ENCODE peak calls at places on chromosomes 2 and 18, in six cellular contexts. Q is mammary epithelial cell, C is foreskin keratinocyte, B is cardiac fibroblast, A is HCT116, T is GM20000. U is an unnamed sample.

GRCh38 chr2:45382744-45383143 is 228.3 kb downstream of the SRBD1 start:
- DNase-seq in Q (peak), C (peak), B (peak), A (no peak), T (no peak), U (peak)

GRCh38 chr18:26332991-26333390 is 106.7 kb downstream of the TAF4B start:
- DNase-seq in Q (no peak), C (no peak), B (no peak), A (no peak), T (no peak), U (no peak)

GRCh38 chr2:9528036-9528787 is 27.4 kb downstream of the ADAM17 start:
- DNase-seq in Q (no peak), C (no peak), B (no peak), A (no peak), T (no peak), U (no peak)

GRCh38 chr2:199259671-199260070 is 198.1 kb downstream of the SATB2 start:
- DNase-seq in Q (no peak), C (no peak), B (no peak), A (no peak), T (no peak), U (no peak)

GRCh38 chr2:63009490-63009889 is 41.1 kb upstream of the OTX1 start:
- DNase-seq in Q (no peak), C (no peak), B (no peak), A (no peak), T (no peak), U (no peak)

GRCh38 chr2:163264376-163264775 is 425.8 kb upstream of the KCNH7 start:
- DNase-seq in Q (peak), C (peak), B (peak), A (no peak), T (no peak), U (no peak)

GRCh38 chr2:43082111-43082877 is 144.1 kb downstream of the ZFP36L2 start:
- DNase-seq in Q (peak), C (peak), B (peak), A (no peak), T (no peak), U (peak)

GRCh38 chr2:149329068-149329467 is 1.3 kb upstream of the LYPD6 start:
- DNase-seq in Q (no peak), C (peak), B (no peak), A (peak), T (no peak), U (no peak)

GRCh38 chr2:85419009-85419711 is 646 bp downstream of the SH2D6 start:
- DNase-seq in Q (peak), C (no peak), B (no peak), A (no peak), T (no peak), U (no peak)

GRCh38 chr2:120323214-120323613 is 22.7 kb upstream of the INHBB start:
- DNase-seq in Q (no peak), C (no peak), B (peak), A (no peak), T (no peak), U (peak)

GRCh38 chr2:66437055-66437454 is 2.1 kb downstream of the MEIS1 start:
- DNase-seq in Q (no peak), C (no peak), B (peak), A (no peak), T (no peak), U (no peak)

GRCh38 chr2:177673602-177674595 is 281.3 kb downstream of the AGPS start:
- DNase-seq in Q (no peak), C (no peak), B (no peak), A (no peak), T (no peak), U (no peak)

GRCh38 chr18:65753520-65753919 is 2.7 kb downstream of the CDH7 start:
- DNase-seq in Q (no peak), C (no peak), B (no peak), A (no peak), T (no peak), U (no peak)

GRCh38 chr2:216372761-216373291 is 543 bp upstream of the MARCHF4 start:
- DNase-seq in Q (peak), C (peak), B (peak), A (no peak), T (no peak), U (peak)

GRCh38 chr2:74735544-74735943 is 81.5 kb downstream of the SEMA4F start:
- DNase-seq in Q (no peak), C (no peak), B (no peak), A (no peak), T (no peak), U (peak)

GRCh38 chr2:215613265-215613664 is 177.4 kb upstream of the FN1 start:
- DNase-seq in Q (no peak), C (peak), B (no peak), A (no peak), T (no peak), U (no peak)

GRCh38 chr2:46117994-46118393 is 179.2 kb upstream of the EPAS1 start:
- DNase-seq in Q (no peak), C (no peak), B (no peak), A (no peak), T (no peak), U (no peak)

GRCh38 chr2:38494394-38494793 is 108.3 kb downstream of the HNRNPLL start:
- DNase-seq in Q (no peak), C (no peak), B (no peak), A (no peak), T (no peak), U (no peak)

GRCh38 chr2:125427721-125428315 is 1228.1 kb upstream of the GYPC start:
- DNase-seq in Q (no peak), C (no peak), B (no peak), A (no peak), T (no peak), U (peak)

DNA sequence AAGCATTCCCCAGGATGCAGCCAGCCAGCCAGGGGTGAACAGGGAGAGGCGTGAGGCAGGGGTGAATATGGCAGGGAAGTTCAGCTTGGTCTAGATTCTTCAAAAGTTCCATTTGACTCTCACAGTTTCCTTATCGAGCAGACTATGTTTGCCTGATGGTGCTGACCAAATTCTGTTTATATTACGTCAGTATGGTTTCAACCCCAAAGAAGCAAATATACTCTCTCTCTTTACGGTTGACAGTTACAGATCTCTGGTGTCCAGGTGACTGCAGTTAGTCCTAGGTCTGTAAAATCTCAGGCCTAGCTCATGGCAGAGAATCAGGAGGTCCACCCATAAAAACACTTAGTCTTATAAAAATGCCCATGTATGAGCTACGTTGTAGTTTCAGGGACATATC is 38.3 kb upstream of the DNMT3A start:
- DNase-seq in Q (no peak), C (no peak), B (no peak), A (no peak), T (peak), U (no peak)
- TF ChIP-seq CTCF in Q (no peak), C (no peak), B (no peak), A (no peak), T (no peak), U (no peak)

DNA sequence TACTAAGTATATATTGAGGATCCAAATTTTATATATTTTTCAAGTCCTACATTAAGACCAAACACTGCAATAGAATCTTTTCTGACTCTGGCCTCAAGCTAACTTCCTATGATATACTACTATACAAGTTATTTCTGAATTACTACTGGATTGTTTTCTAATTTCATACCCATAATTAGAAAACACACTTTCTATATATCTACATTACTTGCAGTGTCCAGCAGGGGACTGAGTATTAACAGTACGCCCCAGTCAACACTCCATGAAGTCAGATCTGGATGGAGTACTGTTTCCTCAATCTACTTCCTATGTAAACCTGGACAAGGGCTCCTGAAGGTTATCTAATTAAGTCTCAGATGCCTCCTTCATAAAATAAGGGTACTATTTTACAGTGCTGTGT is 26.5 kb downstream of the RMP24 start:
- DNase-seq in Q (no peak), C (no peak), B (peak), A (no peak), T (no peak), U (no peak)
- TF ChIP-seq CTCF in Q (peak), C (peak), B (peak), A (no peak), T (no peak), U (peak)

GRCh38 chr2:175676813-175677212 is 325.3 kb downstream of the LNPK start:
- DNase-seq in Q (no peak), C (no peak), B (no peak), A (no peak), T (no peak), U (no peak)
- TF ChIP-seq CTCF in Q (no peak), C (no peak), B (no peak), A (no peak), T (no peak), U (no peak)

GRCh38 chr2:174180165-174180724 is 68.1 kb downstream of the OLA1 start:
- DNase-seq in Q (peak), C (peak), B (peak), A (no peak), T (no peak), U (no peak)
- TF ChIP-seq CTCF in Q (peak), C (peak), B (peak), A (peak), T (no peak), U (no peak)

GRCh38 chr2:223459328-223459939 is 142.7 kb downstream of the SCG2 start:
- DNase-seq in Q (peak), C (no peak), B (peak), A (peak), T (peak), U (peak)
- TF ChIP-seq CTCF in Q (peak), C (peak), B (peak), A (peak), T (no peak), U (no peak)

GRCh38 chr2:205995260-205995659 is 90.7 kb downstream of the INO80D start:
- DNase-seq in Q (no peak), C (no peak), B (no peak), A (no peak), T (no peak), U (no peak)
- TF ChIP-seq CTCF in Q (no peak), C (peak), B (peak), A (no peak), T (no peak), U (no peak)

DNA sequence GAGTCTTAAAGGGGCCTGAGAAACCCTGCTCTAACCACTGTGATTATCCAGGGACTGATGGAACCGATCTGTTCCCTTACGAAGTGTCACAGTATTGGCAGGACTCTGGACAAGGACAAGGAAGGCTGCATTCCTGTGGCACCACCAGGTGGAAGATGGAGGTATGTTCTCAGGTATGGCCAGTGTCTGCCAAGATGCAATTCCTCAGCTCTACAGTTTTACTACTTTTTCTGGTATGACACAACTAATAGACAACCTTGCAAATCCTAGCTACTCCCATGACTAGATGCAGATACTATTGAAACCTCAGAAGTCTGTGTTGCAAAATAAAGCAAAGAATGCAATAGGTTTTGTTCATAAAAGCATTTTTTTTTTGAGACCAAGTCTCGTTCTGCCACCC is 14.6 kb downstream of the RAB31 start:
- DNase-seq in Q (peak), C (peak), B (no peak), A (no peak), T (no peak), U (no peak)
- TF ChIP-seq CTCF in Q (peak), C (peak), B (no peak), A (peak), T (no peak), U (no peak)

GRCh38 chr2:14642499-14642898 is 10.0 kb downstream of the LRATD1 start:
- DNase-seq in Q (no peak), C (no peak), B (no peak), A (no peak), T (no peak), U (no peak)
- TF ChIP-seq CTCF in Q (peak), C (peak), B (no peak), A (no peak), T (no peak), U (no peak)

GRCh38 chr2:13572466-13572865 is 855.7 kb downstream of the TRIB2 start:
- DNase-seq in Q (peak), C (peak), B (no peak), A (no peak), T (no peak), U (no peak)
- TF ChIP-seq CTCF in Q (no peak), C (no peak), B (no peak), A (no peak), T (no peak), U (no peak)

GRCh38 chr18:13800505-13801259 is 23.3 kb upstream of the MC5R start:
- DNase-seq in Q (peak), C (peak), B (peak), A (peak), T (peak), U (peak)
- TF ChIP-seq CTCF in Q (peak), C (peak), B (peak), A (peak), T (peak), U (peak)